ENCODE peak calls at places on chromosomes 1 and 21, in four cellular contexts. M is stomach, G is sigmoid colon, S is A549. Z is an unnamed sample. For H3K4me1, the result is how much of the 10 kb centered on the place peaks cover.

GRCh38 chr1:164823486-164824279 is 264.7 kb downstream of the PBX1 start:
- DNase-seq in M (no peak), G (peak), S (no peak), Z (no peak)

GRCh38 chr1:39393645-39394044 is 97.8 kb upstream of the BMP8A start:
- DNase-seq in M (no peak), G (no peak), S (no peak), Z (no peak)

GRCh38 chr1:228163776-228164534 is 1.6 kb upstream of the IBA57 start:
- DNase-seq in M (no peak), G (no peak), S (no peak), Z (no peak)

GRCh38 chr1:151992345-151993083 is 1.1 kb downstream of the S100A10 start:
- DNase-seq in M (peak), G (peak), S (peak), Z (peak)

GRCh38 chr1:170407138-170407537 is 124.8 kb upstream of the GORAB start:
- DNase-seq in M (no peak), G (no peak), S (no peak), Z (no peak)

GRCh38 chr1:70458120-70458519 is 47.1 kb downstream of the CTH start:
- DNase-seq in M (no peak), G (no peak), S (no peak), Z (no peak)

GRCh38 chr1:59025898-59026426 is 242.1 kb upstream of the JUN start:
- DNase-seq in M (no peak), G (no peak), S (no peak), Z (no peak)

GRCh38 chr1:62444701-62445100 is 7.9 kb downstream of the USP1 start:
- DNase-seq in M (no peak), G (no peak), S (no peak), Z (no peak)

GRCh38 chr1:222109836-222110235 is 367.9 kb upstream of the DUSP10 start:
- DNase-seq in M (no peak), G (no peak), S (no peak), Z (no peak)

GRCh38 chr1:63534406-63534805 is 11.1 kb downstream of the EFCAB7 start:
- DNase-seq in M (no peak), G (no peak), S (no peak), Z (no peak)

GRCh38 chr1:2134604-2135307 is 59.8 kb downstream of the FAAP20 start:
- DNase-seq in M (no peak), G (no peak), S (no peak), Z (no peak)

GRCh38 chr1:228964178-228964819 is 229.0 kb downstream of the RHOU start:
- DNase-seq in M (peak), G (peak), S (no peak), Z (peak)

GRCh38 chr1:56019472-56019871 is 559.9 kb downstream of the PLPP3 start:
- DNase-seq in M (no peak), G (no peak), S (no peak), Z (no peak)

GRCh38 chr1:54501849-54502248 is 46.2 kb upstream of the ACOT11 start:
- DNase-seq in M (no peak), G (no peak), S (no peak), Z (no peak)

GRCh38 chr1:103267893-103268292 is 159.6 kb upstream of the COL11A1 start:
- DNase-seq in M (no peak), G (no peak), S (no peak), Z (no peak)

GRCh38 chr1:177355575-177355974 is 184.8 kb downstream of the BRINP2 start:
- DNase-seq in M (peak), G (no peak), S (no peak), Z (no peak)

GRCh38 chr1:20322825-20323612 is 32.3 kb downstream of the VWA5B1 start:
- DNase-seq in M (no peak), G (no peak), S (no peak), Z (no peak)

GRCh38 chr1:85359874-85360708 is 83.7 kb upstream of the BCL10 start:
- DNase-seq in M (no peak), G (no peak), S (no peak), Z (no peak)

GRCh38 chr1:21022279-21023040 is 154.2 kb downstream of the EIF4G3 start:
- DNase-seq in M (peak), G (peak), S (peak), Z (no peak)

GRCh38 chr1:93807301-93807930 is 71.6 kb downstream of the DNTTIP2 start:
- DNase-seq in M (no peak), G (no peak), S (no peak), Z (no peak)

GRCh38 chr1:101314244-101314643 is 77.4 kb downstream of the S1PR1 start:
- DNase-seq in M (no peak), G (no peak), S (no peak), Z (no peak)

GRCh38 chr1:11738783-11739182 is 2.8 kb downstream of the AGTRAP start:
- DNase-seq in M (no peak), G (no peak), S (no peak), Z (no peak)

GRCh38 chr1:98086156-98086555 is 165.3 kb upstream of the DPYD start:
- DNase-seq in M (no peak), G (no peak), S (no peak), Z (no peak)

GRCh38 chr1:209741889-209742288 is 14.0 kb upstream of the TRAF3IP3 start:
- DNase-seq in M (no peak), G (no peak), S (no peak), Z (no peak)

GRCh38 chr1:172466795-172467407 is 23.0 kb upstream of the PIGC start:
- DNase-seq in M (no peak), G (no peak), S (no peak), Z (no peak)

GRCh38 chr1:184146202-184146601 is 94.7 kb downstream of the TSEN15 start:
- DNase-seq in M (no peak), G (no peak), S (no peak), Z (no peak)

GRCh38 chr1:24318238-24318987 is 744 bp upstream of the GRHL3 start:
- DNase-seq in M (no peak), G (no peak), S (no peak), Z (no peak)

GRCh38 chr21:46553993-46554392 is 50.9 kb downstream of the S100B start:
- DNase-seq in M (no peak), G (no peak), S (no peak), Z (no peak)
- H3K4me1 ChIP-seq in M (under half), G (under half), S (under half), Z (under half)

GRCh38 chr1:225745231-225745630 is 32.4 kb upstream of the SRP9 start:
- DNase-seq in M (no peak), G (peak), S (no peak), Z (no peak)

GRCh38 chr1:225748479-225748878 is 29.1 kb upstream of the SRP9 start:
- DNase-seq in M (no peak), G (no peak), S (no peak), Z (peak)

GRCh38 chr1:225746361-225747179 is 31.1 kb upstream of the SRP9 start:
- DNase-seq in M (peak), G (peak), S (peak), Z (peak)

GRCh38 chr1:225747566-225747965 is 30.1 kb upstream of the SRP9 start:
- DNase-seq in M (no peak), G (no peak), S (no peak), Z (no peak)

GRCh38 chr1:225744745-225745144 is 32.9 kb upstream of the SRP9 start:
- DNase-seq in M (no peak), G (no peak), S (no peak), Z (no peak)
- TF ChIP-seq CTCF in M (no peak), G (no peak), S (no peak), Z (no peak)

DNA sequence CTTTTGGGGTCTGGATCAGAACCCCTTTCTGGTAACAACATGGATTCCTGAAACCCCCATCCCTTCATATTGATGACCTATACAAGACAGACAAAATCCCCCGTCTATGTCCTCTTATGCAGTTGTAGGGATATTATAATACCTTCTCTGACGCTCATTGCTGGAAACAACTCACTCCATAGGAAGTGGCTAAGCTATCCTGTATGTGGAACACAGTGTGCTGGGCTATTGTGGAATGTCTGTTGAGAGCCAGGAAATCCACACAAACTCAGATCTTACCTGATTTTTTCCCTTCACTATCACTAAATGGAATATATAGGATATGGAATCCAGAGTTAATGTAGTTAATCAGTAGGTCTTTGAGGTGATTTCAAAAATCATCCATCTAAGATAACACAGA is 17.7 kb upstream of the PIK3R3 start:
- DNase-seq in M (no peak), G (no peak), S (no peak), Z (no peak)
- TF ChIP-seq EP300 in M (peak), G (no peak), S (no peak), Z (no peak)

GRCh38 chr21:35332841-35333426 is 283.8 kb upstream of the RUNX1 start:
- DNase-seq in M (no peak), G (no peak), S (no peak), Z (no peak)
- H3K4me1 ChIP-seq in M (under half), G (under half), S (under half), Z (under half)

GRCh38 chr1:248618878-248619277 is 16.0 kb downstream of the OR2T11 start:
- DNase-seq in M (peak), G (no peak), S (peak), Z (no peak)
- TF ChIP-seq CTCF in M (peak), G (no peak), S (peak), Z (peak)

DNA sequence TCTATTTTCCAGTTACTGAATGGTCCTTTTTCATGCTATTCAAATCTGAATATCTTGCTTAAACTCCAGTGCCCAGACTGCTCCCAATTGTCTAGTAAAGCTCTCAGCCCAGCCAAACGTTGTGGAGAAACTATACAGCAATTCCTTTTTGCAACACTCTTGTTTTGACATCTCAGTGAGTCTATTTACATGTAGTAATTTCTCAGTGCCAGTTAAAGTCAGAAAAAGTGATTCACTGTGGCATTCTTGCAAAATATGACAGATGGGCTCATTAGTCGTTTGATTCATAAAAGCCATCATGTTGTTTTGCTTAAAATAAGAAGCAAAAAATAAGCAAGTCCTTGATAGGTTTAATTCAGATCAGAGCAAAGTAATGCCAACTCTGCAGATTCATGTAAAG is 20.7 kb upstream of the TMPRSS15 start:
- DNase-seq in M (no peak), G (no peak), S (no peak), Z (no peak)
- TF ChIP-seq EP300 in M (no peak), G (no peak), S (no peak), Z (no peak)

DNA sequence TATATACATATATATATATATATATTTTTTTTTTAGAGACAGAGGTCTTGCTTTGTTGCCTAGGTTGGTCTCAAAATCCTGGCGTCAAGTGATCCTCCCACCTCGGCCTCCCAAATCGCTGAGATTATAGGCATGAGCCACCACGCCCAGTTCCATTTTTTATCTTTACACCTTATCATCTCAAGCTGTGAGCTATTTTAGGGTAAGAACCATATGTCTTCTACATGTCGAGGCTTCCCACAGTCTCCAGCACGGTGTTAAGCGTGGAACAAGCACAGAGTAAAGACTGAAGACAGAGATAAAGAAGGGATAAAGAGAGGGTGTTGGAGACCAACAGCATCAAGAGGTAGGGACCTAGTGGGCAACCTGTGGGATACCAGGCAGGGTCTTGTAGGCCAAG is 14.2 kb downstream of the ARHGEF2 start:
- DNase-seq in M (no peak), G (no peak), S (no peak), Z (no peak)
- H3K4me1 ChIP-seq in M (half or more), G (under half), S (half or more), Z (under half)

Z was measured in suprapubic skin.